ENCODE peak calls at places on chromosomes 4 and X, in ten cellular contexts. E is dorsolateral prefrontal cortex, O is cardiac muscle cell, N is AG09309, M is spleen, H is choroid plexus epithelial cell, J is uterus, Z is RWPE2, L is fibroblast of the aortic adventitia, R is fibroblast of mammary gland. C is an unnamed sample.

GRCh38 chr4:117324851-117325491 is 239.6 kb upstream of the TRAM1L1 start:
- DNase-seq in E (no peak), O (no peak), N (no peak), M (no peak), H (peak), J (no peak), Z (no peak), L (peak), R (peak), C (no peak)

GRCh38 chr4:57023104-57023503 is 44.4 kb downstream of the POLR2B start:
- DNase-seq in E (no peak), O (no peak), N (peak), M (no peak), H (peak), J (no peak), Z (no peak), L (peak), R (peak), C (no peak)

GRCh38 chrX:103248553-103248952 is 6.4 kb downstream of the TCEAL8 start:
- DNase-seq in E (no peak), O (peak), N (no peak), M (no peak), H (peak), J (no peak), Z (no peak), L (peak), R (peak), C (peak)

GRCh38 chr4:78602334-78602733 is 50.8 kb downstream of the ANXA3 start:
- DNase-seq in E (no peak), O (no peak), N (no peak), M (no peak), H (no peak), J (no peak), Z (no peak), L (no peak), R (no peak), C (peak)

GRCh38 chr4:99395595-99396364 is 39.4 kb downstream of the ADH7 start:
- DNase-seq in E (no peak), O (no peak), N (no peak), M (no peak), H (peak), J (no peak), Z (no peak), L (peak), R (peak), C (no peak)

GRCh38 chr4:16684083-16684482 is 214.4 kb downstream of the LDB2 start:
- DNase-seq in E (no peak), O (no peak), N (peak), M (no peak), H (peak), J (no peak), Z (no peak), L (peak), R (peak), C (no peak)

GRCh38 chr4:1183985-1184773 is 11.8 kb upstream of the SPON2 start:
- DNase-seq in E (no peak), O (no peak), N (no peak), M (peak), H (no peak), J (peak), Z (no peak), L (peak), R (no peak), C (no peak)

GRCh38 chr4:3044812-3045499 is 29.4 kb downstream of the HTT-AS start:
- DNase-seq in E (no peak), O (no peak), N (no peak), M (peak), H (no peak), J (no peak), Z (no peak), L (no peak), R (no peak), C (no peak)

GRCh38 chr4:141391771-141392170 is 171.1 kb downstream of the ZNF330 start:
- DNase-seq in E (no peak), O (no peak), N (no peak), M (no peak), H (no peak), J (no peak), Z (no peak), L (no peak), R (peak), C (no peak)

GRCh38 chrX:9416562-9417319 is 48.1 kb upstream of the TBL1X start:
- DNase-seq in E (no peak), O (no peak), N (peak), M (no peak), H (peak), J (no peak), Z (no peak), L (peak), R (peak), C (no peak)

GRCh38 chrX:79146552-79147390 is 2.3 kb downstream of the GPR174 start:
- DNase-seq in E (no peak), O (no peak), N (no peak), M (no peak), H (no peak), J (no peak), Z (no peak), L (no peak), R (no peak), C (no peak)

GRCh38 chr4:171880136-171880535 is 66.9 kb downstream of the GALNTL6 start:
- DNase-seq in E (no peak), O (no peak), N (no peak), M (no peak), H (peak), J (no peak), Z (no peak), L (no peak), R (peak), C (no peak)

GRCh38 chrX:26783512-26784225 is 567.7 kb downstream of the MAGEB5 start:
- DNase-seq in E (no peak), O (peak), N (no peak), M (peak), H (peak), J (no peak), Z (no peak), L (peak), R (peak), C (no peak)

GRCh38 chr4:174523003-174523693 is 860 bp upstream of the HPGD start:
- DNase-seq in E (no peak), O (peak), N (no peak), M (no peak), H (peak), J (peak), Z (no peak), L (peak), R (peak), C (peak)

GRCh38 chr4:144787365-144788263 is 141.7 kb downstream of the HHIP start:
- DNase-seq in E (no peak), O (peak), N (peak), M (no peak), H (peak), J (no peak), Z (no peak), L (peak), R (peak), C (no peak)

GRCh38 chrX:97597954-97598353 is 714.2 kb downstream of the RPA4 start:
- DNase-seq in E (no peak), O (no peak), N (no peak), M (no peak), H (no peak), J (no peak), Z (no peak), L (no peak), R (no peak), C (no peak)

GRCh38 chrX:122245175-122245574 is 938.9 kb upstream of the GRIA3 start:
- DNase-seq in E (no peak), O (no peak), N (no peak), M (no peak), H (no peak), J (no peak), Z (no peak), L (no peak), R (no peak), C (no peak)

GRCh38 chrX:112643721-112644120 is 36.0 kb downstream of the LHFPL1 start:
- DNase-seq in E (no peak), O (no peak), N (no peak), M (no peak), H (no peak), J (no peak), Z (no peak), L (no peak), R (no peak), C (no peak)

GRCh38 chr4:34861661-34862060 is 1382.7 kb downstream of the ARAP2 start:
- DNase-seq in E (no peak), O (no peak), N (no peak), M (no peak), H (peak), J (no peak), Z (no peak), L (no peak), R (no peak), C (no peak)

GRCh38 chr4:76981649-76982048 is 32.1 kb downstream of the SEPTIN11 start:
- DNase-seq in E (no peak), O (no peak), N (no peak), M (no peak), H (peak), J (no peak), Z (no peak), L (peak), R (peak), C (no peak)

GRCh38 chrX:130174051-130174704 is 2.4 kb downstream of the RAB33A start:
- DNase-seq in E (no peak), O (no peak), N (peak), M (no peak), H (peak), J (peak), Z (no peak), L (peak), R (peak), C (no peak)

GRCh38 chr4:105283501-105283900 is 136.8 kb downstream of the TET2 start:
- DNase-seq in E (no peak), O (no peak), N (no peak), M (no peak), H (peak), J (no peak), Z (no peak), L (peak), R (peak), C (no peak)

DNA sequence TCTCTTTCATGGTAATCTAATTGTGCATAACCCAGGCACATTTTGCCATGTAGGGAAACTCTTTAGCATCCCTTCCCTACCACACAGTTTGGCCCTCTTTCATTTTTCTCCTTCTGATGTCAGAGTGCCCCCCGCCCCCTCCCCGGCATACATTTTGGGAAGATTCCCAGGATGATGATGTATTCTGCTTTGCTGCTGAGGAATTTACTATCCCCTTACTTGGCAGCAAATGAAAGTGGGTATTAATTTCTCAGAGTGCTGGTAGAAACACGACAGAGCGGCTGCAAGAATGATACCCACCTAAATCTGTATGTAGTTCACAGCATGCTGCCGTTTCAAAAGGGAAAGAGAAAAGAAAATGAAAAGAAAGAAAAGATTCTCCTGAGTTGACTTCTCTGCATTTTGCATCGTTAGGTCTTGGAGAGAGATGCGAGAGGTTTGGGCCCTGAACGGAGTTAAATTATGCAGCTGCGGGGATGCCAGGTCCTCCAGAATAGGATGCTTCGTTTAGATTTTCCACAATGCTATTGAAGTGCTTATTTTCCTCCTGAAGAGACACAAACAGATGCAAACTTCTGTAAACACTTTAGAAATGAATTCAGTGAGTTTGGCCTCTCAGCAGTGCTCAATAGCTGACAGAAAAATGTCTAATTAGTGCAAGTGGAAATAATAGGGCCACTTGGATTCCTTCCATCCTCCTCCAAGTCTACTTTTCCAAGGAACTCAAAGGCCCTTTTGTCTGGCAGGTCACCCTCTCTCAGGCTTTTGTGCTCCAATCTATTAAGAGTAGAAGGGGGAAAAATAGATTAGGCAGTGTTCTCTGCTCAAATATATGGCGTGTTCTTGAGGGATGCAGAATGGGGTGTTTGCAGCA is 106.1 kb downstream of the ALPK1 start:
- DNase-seq in E (no peak), O (no peak), N (no peak), M (no peak), H (peak), J (no peak), Z (no peak), L (peak), R (no peak), C (no peak)
- H3K4me3 ChIP-seq in E (no peak), O (no peak), N (no peak), M (no peak), H (no peak), J (no peak), Z (no peak), L (no peak), R (no peak), C (no peak)

GRCh38 chr4:70724463-70724862 is 2.7 kb downstream of the RUFY3 start:
- DNase-seq in E (no peak), O (no peak), N (no peak), M (no peak), H (no peak), J (no peak), Z (no peak), L (no peak), R (no peak), C (no peak)
- TF ChIP-seq CTCF in E (no peak), O (no peak), N (no peak), M (no peak), H (no peak), J (no peak), Z (no peak), L (no peak), R (no peak), C (no peak)

DNA sequence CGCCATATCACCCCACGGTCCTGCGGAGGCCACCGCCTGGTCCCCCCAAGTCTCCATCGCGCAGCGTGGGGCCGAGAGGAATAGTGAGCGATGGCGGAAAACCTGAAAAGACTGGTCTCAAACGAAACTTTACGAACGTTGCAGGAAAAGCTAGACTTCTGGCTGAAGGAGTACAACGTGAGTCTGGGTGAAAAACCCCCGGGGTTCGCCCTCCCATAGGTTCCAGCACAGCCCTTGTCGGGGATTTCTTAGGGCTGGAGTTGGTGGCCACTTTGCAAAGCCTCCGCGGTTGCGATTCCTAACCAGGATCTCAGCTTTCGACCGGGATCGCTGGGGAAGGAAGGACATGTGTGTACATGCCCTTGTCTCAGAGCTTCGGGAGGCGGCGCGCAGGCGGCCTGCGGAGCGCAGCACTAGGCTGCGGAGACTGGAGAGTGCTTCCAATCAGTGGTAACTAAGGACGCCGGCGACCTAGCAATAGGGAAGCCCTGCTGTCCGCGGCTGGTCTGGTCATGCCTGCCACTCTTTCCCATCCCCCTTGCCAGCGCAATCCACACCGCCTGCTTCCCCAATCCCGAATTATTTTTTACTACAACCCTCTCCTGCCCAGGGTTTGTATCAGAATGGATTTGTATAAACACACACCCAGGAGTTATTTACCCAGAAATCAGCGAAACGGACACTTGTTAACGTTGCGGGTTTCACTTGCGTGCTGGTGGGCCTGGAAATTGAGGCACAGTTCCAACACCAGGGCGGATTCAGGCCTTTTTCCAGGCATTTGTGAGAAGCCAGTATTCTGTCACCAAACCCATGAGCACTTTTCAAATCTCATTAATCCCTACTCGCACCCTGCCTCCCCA is 741 bp downstream of the SPATA18 start:
- DNase-seq in E (peak), O (peak), N (peak), M (peak), H (peak), J (peak), Z (peak), L (peak), R (peak), C (peak)
- H3K4me3 ChIP-seq in E (peak), O (peak), N (peak), M (peak), H (peak), J (peak), Z (peak), L (peak), R (peak), C (peak)

DNA sequence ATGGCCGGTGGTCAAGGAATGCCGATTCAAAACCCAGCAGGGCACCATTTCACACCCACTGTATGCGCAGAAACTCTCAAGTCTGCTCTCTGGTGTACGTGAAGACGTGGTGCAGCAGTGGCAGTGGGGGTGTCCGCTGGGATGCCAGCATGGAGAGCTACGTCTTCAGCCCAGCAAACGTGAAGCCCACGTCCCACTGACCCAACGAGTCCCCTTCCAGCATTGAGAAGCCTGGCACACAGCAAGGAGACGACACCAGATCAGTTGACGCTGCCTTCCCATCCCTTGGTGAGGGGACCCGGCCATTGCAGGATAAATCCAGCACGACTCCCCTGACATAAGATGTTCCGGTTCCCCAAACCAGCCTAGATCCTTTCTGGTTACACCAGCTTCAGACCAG is 2.2 kb upstream of the PLXNB3 start:
- DNase-seq in E (peak), O (no peak), N (no peak), M (peak), H (no peak), J (no peak), Z (no peak), L (no peak), R (no peak), C (no peak)
- TF ChIP-seq CTCF in E (no peak), O (no peak), N (no peak), M (no peak), H (no peak), J (no peak), Z (no peak), L (no peak), R (no peak), C (no peak)

GRCh38 chr4:153497988-153498967 is 32.1 kb downstream of the TMEM131L start:
- DNase-seq in E (no peak), O (no peak), N (peak), M (no peak), H (peak), J (peak), Z (no peak), L (peak), R (peak), C (no peak)
- H3K4me3 ChIP-seq in E (no peak), O (no peak), N (no peak), M (no peak), H (no peak), J (peak), Z (no peak), L (peak), R (no peak), C (no peak)

GRCh38 chrX:40156472-40157227 is 58.9 kb upstream of the BCOR start:
- DNase-seq in E (no peak), O (no peak), N (no peak), M (no peak), H (no peak), J (no peak), Z (no peak), L (no peak), R (no peak), C (no peak)

GRCh38 chrX:40157228-40158035 is 59.7 kb upstream of the BCOR start:
- DNase-seq in E (no peak), O (no peak), N (no peak), M (no peak), H (no peak), J (no peak), Z (no peak), L (no peak), R (no peak), C (no peak)

GRCh38 chrX:40154853-40155616 is 57.3 kb upstream of the BCOR start:
- DNase-seq in E (no peak), O (peak), N (no peak), M (peak), H (peak), J (peak), Z (no peak), L (peak), R (peak), C (no peak)

GRCh38 chrX:40155617-40156471 is 58.1 kb upstream of the BCOR start:
- DNase-seq in E (no peak), O (no peak), N (no peak), M (no peak), H (no peak), J (peak), Z (no peak), L (no peak), R (no peak), C (no peak)

GRCh38 chrX:40158036-40158706 is 60.4 kb upstream of the BCOR start:
- DNase-seq in E (no peak), O (peak), N (no peak), M (peak), H (no peak), J (peak), Z (no peak), L (no peak), R (no peak), C (no peak)
- TF ChIP-seq CTCF in E (no peak), O (peak), N (peak), M (no peak), H (no peak), J (no peak), Z (peak), L (peak), R (no peak), C (peak)

GRCh38 chrX:101232316-101232715 is 12.7 kb downstream of the DRP2 start:
- DNase-seq in E (no peak), O (no peak), N (no peak), M (no peak), H (peak), J (no peak), Z (no peak), L (no peak), R (peak), C (no peak)
- H3K4me3 ChIP-seq in E (no peak), O (no peak), N (no peak), M (no peak), H (no peak), J (no peak), Z (no peak), L (no peak), R (no peak), C (no peak)

DNA sequence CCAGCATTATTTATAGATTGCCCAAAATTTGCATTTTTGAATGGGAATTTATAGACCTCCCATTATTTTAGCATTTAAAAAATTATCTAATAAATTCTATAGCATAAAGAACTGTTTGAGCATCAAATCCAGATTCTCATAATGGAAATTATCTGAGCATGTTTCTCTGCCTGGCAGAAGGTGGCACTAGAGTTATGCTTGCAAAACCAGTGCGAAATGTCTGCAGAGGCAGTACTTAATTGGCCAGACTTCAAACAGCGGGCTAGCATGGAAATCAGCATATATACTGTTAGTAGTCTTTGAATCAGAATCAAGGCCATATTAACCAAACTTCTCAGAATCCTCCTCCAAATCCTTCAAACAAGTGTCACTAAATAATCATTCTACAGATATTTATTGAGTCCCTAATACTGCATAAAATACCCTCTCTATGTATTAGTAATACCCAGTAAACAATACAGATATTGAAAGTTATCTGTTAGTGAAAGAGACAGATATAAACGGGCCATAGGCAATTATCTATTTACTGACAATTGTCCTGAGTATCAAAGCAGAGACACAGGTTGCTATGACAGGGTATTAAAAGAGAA is 78.7 kb upstream of the DCLK2 start:
- DNase-seq in E (no peak), O (peak), N (peak), M (no peak), H (peak), J (peak), Z (no peak), L (peak), R (peak), C (no peak)
- TF ChIP-seq CTCF in E (peak), O (peak), N (peak), M (no peak), H (peak), J (peak), Z (peak), L (peak), R (peak), C (no peak)

GRCh38 chr4:127518022-127518421 is 114.7 kb upstream of the INTU start:
- DNase-seq in E (no peak), O (no peak), N (no peak), M (no peak), H (no peak), J (no peak), Z (no peak), L (no peak), R (no peak), C (no peak)
- H3K4me3 ChIP-seq in E (no peak), O (no peak), N (no peak), M (no peak), H (no peak), J (no peak), Z (no peak), L (no peak), R (no peak), C (no peak)

GRCh38 chrX:36908801-36909403 is 99.3 kb upstream of the FAM47C start:
- DNase-seq in E (no peak), O (peak), N (no peak), M (no peak), H (peak), J (no peak), Z (no peak), L (peak), R (peak), C (no peak)
- TF ChIP-seq CTCF in E (peak), O (peak), N (peak), M (no peak), H (peak), J (no peak), Z (peak), L (peak), R (peak), C (peak)

C was measured in prostate gland.